ENCODE peak calls at places on chromosome 5, in seven cellular contexts. A is right lobe of liver, Y is esophagus muscularis mucosa, E is upper lobe of right lung, B is aorta, R is SJSA1, P is HAP-1. U is an unnamed sample. For H3K4me1 and H3K36me3, the result is how much of the 10 kb centered on the place peaks cover.

GRCh38 chr5:98320317-98320716 is 453.1 kb upstream of the RGMB start:
- DNase-seq in B (no peak), E (no peak), P (no peak), Y (no peak), A (no peak), R (no peak), U (no peak)

GRCh38 chr5:14640765-14641164 is 23.8 kb upstream of the OTULIN start:
- DNase-seq in B (no peak), A (no peak), P (no peak), R (no peak), E (no peak), Y (no peak), U (no peak)

GRCh38 chr5:130546216-130546615 is 618.8 kb downstream of the HINT1 start:
- DNase-seq in R (no peak), A (no peak), Y (no peak), B (no peak), E (no peak), P (no peak), U (no peak)

GRCh38 chr5:98679963-98680362 is 93.5 kb upstream of the RGMB start:
- DNase-seq in E (no peak), A (no peak), R (no peak), P (no peak), B (no peak), Y (no peak), U (no peak)

GRCh38 chr5:957730-958485 is 50.7 kb upstream of the NKD2 start:
- DNase-seq in R (no peak), A (no peak), P (no peak), Y (no peak), E (peak), B (no peak), U (no peak)

GRCh38 chr5:51632794-51633193 is 249.5 kb downstream of the ISL1 start:
- DNase-seq in B (no peak), E (no peak), P (no peak), A (no peak), Y (no peak), R (no peak), U (no peak)

GRCh38 chr5:112419050-112419595 is at the start of gene EPB41L4A:
- DNase-seq in E (peak), Y (no peak), B (peak), P (no peak), R (peak), A (peak), U (no peak)

GRCh38 chr5:129904102-129904666 is at the start of gene CHSY3:
- DNase-seq in Y (no peak), E (peak), R (peak), P (peak), B (peak), A (peak), U (peak)

GRCh38 chr5:139561655-139562451 is 714 bp downstream of the UBE2D2 start:
- DNase-seq in P (peak), A (peak), E (peak), B (peak), R (peak), Y (no peak), U (no peak)

GRCh38 chr5:96933764-96934163 is 2.1 kb upstream of the LNPEP start:
- DNase-seq in B (no peak), E (no peak), P (no peak), Y (no peak), A (no peak), R (no peak), U (no peak)

GRCh38 chr5:80198920-80199319 is 56.9 kb downstream of the SERINC5 start:
- DNase-seq in P (no peak), E (no peak), A (no peak), B (no peak), R (no peak), Y (no peak), U (no peak)

GRCh38 chr5:145680169-145680568 is 155.0 kb downstream of the PRELID2 start:
- DNase-seq in P (no peak), E (no peak), A (no peak), Y (no peak), R (peak), B (no peak), U (no peak)

GRCh38 chr5:115831163-115831768 is 10.1 kb downstream of the ATG12 start:
- DNase-seq in P (no peak), E (no peak), B (no peak), A (no peak), Y (no peak), R (peak), U (peak)

GRCh38 chr5:151896041-151896691 is 28.5 kb downstream of the GLRA1 start:
- DNase-seq in A (no peak), R (peak), Y (no peak), E (no peak), B (no peak), P (no peak), U (no peak)

GRCh38 chr5:135048286-135048685 is 14.3 kb upstream of the PITX1 start:
- DNase-seq in R (no peak), A (no peak), E (no peak), B (no peak), P (no peak), Y (no peak), U (no peak)

GRCh38 chr5:54037205-54037604 is 273.2 kb downstream of the ARL15 start:
- DNase-seq in R (no peak), P (no peak), Y (no peak), A (no peak), E (no peak), B (no peak), U (no peak)

GRCh38 chr5:140563554-140563953 is 844 bp downstream of the APBB3 start:
- DNase-seq in P (no peak), R (no peak), E (no peak), B (no peak), Y (no peak), A (no peak), U (no peak)

GRCh38 chr5:3590967-3591900 is 4.4 kb upstream of the IRX1 start:
- DNase-seq in A (no peak), P (no peak), E (no peak), R (no peak), B (no peak), Y (no peak), U (no peak)

GRCh38 chr5:39599721-39600431 is 175.1 kb upstream of the DAB2 start:
- DNase-seq in P (peak), A (no peak), E (no peak), R (peak), B (no peak), Y (no peak), U (no peak)

GRCh38 chr5:133824661-133825254 is 143.7 kb downstream of the C5orf15 start:
- DNase-seq in P (no peak), R (no peak), E (no peak), A (no peak), B (peak), Y (no peak), U (no peak)

GRCh38 chr5:67015577-67016290 is 180.9 kb downstream of the CD180 start:
- DNase-seq in B (no peak), P (no peak), A (no peak), E (no peak), R (peak), Y (no peak), U (no peak)

GRCh38 chr5:60597570-60597969 is 102.4 kb downstream of the DEPDC1B start:
- DNase-seq in E (no peak), P (no peak), R (no peak), Y (no peak), A (no peak), B (no peak), U (no peak)

GRCh38 chr5:180213256-180213600 is 4.2 kb upstream of the RASGEF1C start:
- DNase-seq in B (no peak), A (no peak), P (no peak), Y (no peak), R (no peak), E (peak), U (no peak)

GRCh38 chr5:76412511-76412910 is 9.4 kb downstream of the IQGAP2 start:
- DNase-seq in E (no peak), A (no peak), B (no peak), R (no peak), Y (no peak), P (no peak), U (no peak)

GRCh38 chr5:144680711-144681110 is 510.0 kb downstream of the KCTD16 start:
- DNase-seq in B (no peak), P (no peak), A (no peak), R (no peak), E (no peak), Y (no peak), U (no peak)

GRCh38 chr5:149740866-149741459 is 10.9 kb downstream of the PPARGC1B start:
- DNase-seq in R (no peak), A (no peak), P (no peak), B (no peak), E (no peak), Y (no peak), U (no peak)

GRCh38 chr5:146564036-146564762 is 48.2 kb upstream of the GPR151 start:
- DNase-seq in R (no peak), P (no peak), A (no peak), E (no peak), B (no peak), Y (no peak), U (no peak)

GRCh38 chr5:132822650-132823480 is 7.6 kb downstream of the SHROOM1 start:
- DNase-seq in E (no peak), Y (no peak), R (no peak), B (no peak), A (no peak), P (no peak), U (no peak)
- H3K4me3 ChIP-seq in E (no peak), Y (peak), R (no peak), B (no peak), A (no peak), P (no peak), U (no peak)

DNA sequence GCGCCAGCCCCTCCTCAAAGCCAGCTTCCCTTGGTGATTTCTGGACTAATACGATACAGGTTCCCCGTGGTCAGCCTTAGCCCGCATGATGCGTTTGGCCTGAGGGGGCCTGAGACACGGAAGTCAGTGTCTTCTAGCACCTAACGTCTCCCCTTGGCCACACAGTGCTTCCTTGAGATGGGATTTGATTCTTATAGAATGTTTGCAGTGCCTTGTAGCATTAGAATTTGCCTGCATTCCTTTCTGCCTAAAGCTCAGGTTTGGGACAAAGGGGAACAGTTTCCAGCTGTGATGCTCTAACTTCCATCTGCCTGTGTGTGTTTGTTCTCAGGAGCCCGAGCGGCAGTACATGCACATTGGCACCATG is 34.4 kb downstream of the CFAP90 start:
- DNase-seq in Y (no peak), E (peak), B (no peak), R (no peak), A (no peak), P (no peak), U (no peak)
- H3K4me1 ChIP-seq in Y (under half), E (under half), B (under half), R (under half), A (under half), P (under half), U (under half)

DNA sequence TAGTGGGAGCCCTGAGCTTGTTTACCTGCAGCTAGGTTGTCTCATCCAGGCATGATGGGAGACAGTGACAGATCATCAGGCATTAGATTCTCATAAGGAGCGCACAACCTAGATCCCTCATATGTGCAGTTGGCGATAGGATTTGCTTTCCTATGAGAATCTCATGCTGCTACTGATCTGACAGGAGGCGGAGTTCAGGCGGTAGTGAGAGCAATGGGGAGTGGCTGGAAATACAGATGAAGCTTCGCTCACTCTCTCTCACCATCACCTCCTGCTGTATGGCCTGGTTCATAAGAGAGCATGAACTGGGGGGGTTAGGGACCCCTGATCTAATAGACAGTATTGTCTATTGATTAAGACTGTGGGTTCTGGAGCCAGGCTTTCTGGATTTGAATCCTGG is 24.9 kb downstream of the SMAD5 start:
- DNase-seq in B (no peak), R (no peak), A (no peak), Y (no peak), P (no peak), E (no peak), U (no peak)
- H3K36me3 ChIP-seq in B (under half), R (half or more), A (under half), Y (under half), P (under half), E (under half), U (under half)

DNA sequence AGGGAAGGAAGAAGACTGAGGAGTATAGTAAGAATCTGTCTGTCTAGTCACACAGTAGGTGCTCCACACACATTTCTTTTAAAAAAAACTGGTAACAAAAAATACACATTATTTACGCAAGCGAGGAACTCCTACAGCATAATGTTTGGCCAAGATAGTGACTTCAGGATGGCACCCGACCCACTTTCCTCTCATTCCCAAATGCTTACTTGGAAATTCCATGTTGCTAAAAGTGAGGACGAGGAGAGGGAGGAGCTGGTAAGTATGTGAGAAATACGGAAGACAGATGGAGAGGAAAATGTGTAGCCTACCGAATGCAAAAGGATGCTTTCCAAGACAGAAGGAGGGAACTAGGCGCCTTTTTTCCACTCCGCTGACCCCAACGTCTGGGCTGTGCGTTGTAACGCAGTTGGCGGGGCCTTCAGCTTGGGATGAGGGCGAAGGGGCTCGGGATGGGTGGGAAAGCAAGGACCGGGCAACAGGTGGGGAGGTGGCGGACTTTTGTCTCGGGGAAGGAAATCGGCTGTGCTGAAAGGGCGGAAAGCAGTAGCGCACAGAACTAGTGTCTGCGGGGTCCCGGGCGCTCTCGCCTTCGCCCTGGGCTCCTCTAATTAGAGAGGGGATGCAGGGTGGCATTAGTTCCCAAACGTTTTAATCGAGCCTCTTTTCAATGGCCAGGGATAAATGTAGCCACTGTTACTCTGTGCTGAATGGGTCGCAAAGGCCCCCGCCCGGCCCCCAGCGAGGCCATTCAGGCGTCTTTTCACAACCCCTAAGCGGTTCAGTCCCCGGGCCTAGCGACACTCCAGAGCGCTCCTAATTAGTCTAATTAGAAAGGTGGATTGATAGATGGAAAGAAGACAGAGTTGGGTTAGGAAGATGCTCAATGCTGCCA is 12.7 kb downstream of the FOXD1 start:
- DNase-seq in B (no peak), Y (no peak), R (no peak), E (no peak), A (no peak), P (no peak), U (no peak)
- H3K4me3 ChIP-seq in B (no peak), Y (no peak), R (no peak), E (no peak), A (no peak), P (no peak), U (no peak)

GRCh38 chr5:150780180-150780692 is 1.7 kb downstream of the SMIM3 start:
- DNase-seq in Y (no peak), E (no peak), P (no peak), A (no peak), R (no peak), B (no peak), U (no peak)
- H3K4me1 ChIP-seq in Y (half or more), E (half or more), P (under half), A (under half), R (under half), B (under half), U (half or more)

GRCh38 chr5:43702293-43702692 is 99.3 kb downstream of the NNT start:
- DNase-seq in E (no peak), B (no peak), Y (no peak), R (no peak), A (no peak), P (no peak), U (no peak)

GRCh38 chr5:43701227-43701626 is 98.2 kb downstream of the NNT start:
- DNase-seq in Y (no peak), B (no peak), E (no peak), R (no peak), A (no peak), P (no peak), U (no peak)

GRCh38 chr5:43702815-43703214 is 99.8 kb downstream of the NNT start:
- DNase-seq in E (no peak), P (no peak), B (no peak), R (no peak), Y (no peak), A (no peak), U (no peak)

GRCh38 chr5:43700591-43700990 is 97.6 kb downstream of the NNT start:
- DNase-seq in P (no peak), Y (no peak), A (no peak), E (no peak), B (no peak), R (no peak), U (no peak)

DNA sequence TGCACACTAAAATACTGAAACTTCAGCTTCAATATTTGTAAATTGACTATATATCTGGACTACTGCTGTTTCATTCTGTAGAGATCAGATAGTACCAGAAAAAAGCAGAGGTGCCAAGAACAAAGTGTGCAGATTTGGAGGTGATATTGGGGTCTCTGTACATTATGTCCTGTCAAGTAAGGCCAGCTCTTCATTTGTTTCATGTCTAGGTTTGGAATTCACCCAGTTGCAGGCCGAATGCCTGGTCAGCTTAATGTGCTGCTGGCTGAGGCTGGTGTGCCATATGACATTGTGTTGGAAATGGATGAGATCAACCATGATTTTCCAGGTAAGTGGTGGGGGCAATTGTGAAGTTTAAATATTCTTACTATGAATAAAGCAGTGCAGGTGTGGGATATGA is 96.9 kb downstream of the NNT start:
- DNase-seq in A (peak), R (no peak), E (no peak), B (no peak), P (no peak), Y (no peak), U (no peak)
- H3K36me3 ChIP-seq in A (under half), R (half or more), E (under half), B (under half), P (under half), Y (under half), U (under half)

GRCh38 chr5:65969539-65970393 is 43.4 kb downstream of the ERBIN start:
- DNase-seq in A (no peak), B (no peak), R (no peak), P (peak), Y (no peak), E (no peak), U (no peak)
- H3K4me3 ChIP-seq in A (no peak), B (no peak), R (no peak), P (no peak), Y (no peak), E (no peak), U (no peak)

DNA sequence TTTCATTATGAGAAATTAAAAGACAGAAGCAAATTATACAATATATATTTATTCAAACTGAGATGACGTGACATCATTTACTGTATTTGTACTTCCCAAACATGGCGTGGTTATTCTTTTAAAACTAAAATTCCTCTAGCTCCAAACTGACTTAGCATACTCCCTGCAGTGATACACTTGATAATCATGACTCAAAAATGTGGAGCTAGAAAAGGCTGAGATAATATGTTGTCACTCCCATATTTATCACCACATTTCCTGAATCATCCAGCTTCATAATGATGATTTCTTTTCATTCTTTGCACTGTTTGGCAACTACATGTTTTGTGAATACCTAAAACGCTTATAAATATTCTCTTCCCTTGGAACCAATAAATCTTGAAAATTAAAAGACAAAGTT is 341.1 kb downstream of the EBF1 start:
- DNase-seq in A (no peak), Y (no peak), E (no peak), B (no peak), R (no peak), P (no peak), U (no peak)
- H3K4me1 ChIP-seq in A (under half), Y (under half), E (under half), B (under half), R (under half), P (under half), U (under half)